ENCODE peak calls at places on chromosomes 6 and 20, in eight cellular contexts. E is activated T-helper 1 cell treated with anti-CD3 and anti-CD28 coated beads, Interleukin-2, amount 50 U/mL, for 16 hours; K is cardiac muscle cell; I is endothelial cell; D is NCI-H146; P is EH; F is neural crest cell; W is transverse colon. Z is an unnamed sample.

GRCh38 chr20:61608275-61609085 is 356.4 kb downstream of the CDH4 start:
- DNase-seq in E (no peak), K (peak; percentile 2), F (peak; percentile 50), D (no peak), P (peak; percentile 12), W (no peak), I (peak; percentile 71), Z (peak; percentile 42)

GRCh38 chr6:153662982-153663381 is 376.1 kb upstream of the OPRM1 start:
- DNase-seq in K (no peak), E (no peak), P (no peak), I (no peak), F (no peak), D (no peak), W (no peak), Z (no peak)

GRCh38 chr20:1816384-1817381 is 78.5 kb upstream of the SIRPA start:
- DNase-seq in D (no peak), K (peak; percentile 56), F (no peak), W (no peak), P (peak; percentile 96), E (no peak), I (no peak), Z (no peak)

GRCh38 chr6:107118976-107119375 is 3.7 kb upstream of the BEND3 start:
- DNase-seq in K (peak; percentile 23), D (peak; percentile 38), E (no peak), F (no peak), W (no peak), P (peak; percentile 43), I (no peak), Z (peak; percentile 83)

GRCh38 chr6:21874372-21874771 is 280.8 kb downstream of the SOX4 start:
- DNase-seq in D (no peak), E (no peak), I (no peak), K (no peak), W (no peak), P (no peak), F (no peak), Z (no peak)

GRCh38 chr20:55597526-55597925 is 407.8 kb downstream of the CBLN4 start:
- DNase-seq in P (no peak), D (no peak), W (no peak), I (no peak), E (no peak), F (no peak), K (no peak), Z (no peak)

GRCh38 chr6:166554316-166554715 is 32.2 kb downstream of the RAMACL start:
- DNase-seq in D (no peak), P (peak; percentile 68), E (no peak), W (no peak), F (no peak), I (no peak), K (no peak), Z (no peak)

GRCh38 chr6:72272958-72273357 is 348.9 kb upstream of the KCNQ5 start:
- DNase-seq in W (no peak), F (no peak), E (no peak), D (no peak), P (peak; percentile 80), I (no peak), K (peak; percentile 23), Z (no peak)

GRCh38 chr6:110285306-110286060 is 72.7 kb downstream of the METTL24 start:
- DNase-seq in K (no peak), I (no peak), P (no peak), F (no peak), W (peak; percentile 55), D (no peak), E (no peak), Z (no peak)

GRCh38 chr6:20367716-20368485 is 33.8 kb upstream of the E2F3 start:
- DNase-seq in D (no peak), F (no peak), E (no peak), W (no peak), P (no peak), I (no peak), K (no peak), Z (peak; percentile 68)

GRCh38 chr6:19137419-19138035 is 699.6 kb upstream of the ID4 start:
- DNase-seq in P (no peak), D (no peak), I (no peak), E (no peak), W (no peak), F (no peak), K (no peak), Z (no peak)

GRCh38 chr20:51347871-51348270 is 194.6 kb downstream of the NFATC2 start:
- DNase-seq in P (peak; percentile 53), I (no peak), F (no peak), D (no peak), E (no peak), W (no peak), K (no peak), Z (no peak)

GRCh38 chr6:136250686-136251008 is 536 bp upstream of the MTFR2 start:
- DNase-seq in P (peak; percentile 6), D (peak; percentile 46), K (no peak), I (no peak), F (no peak), W (no peak), E (no peak), Z (no peak)

GRCh38 chr6:130009148-130009547 is 9.2 kb upstream of the L3MBTL3 start:
- DNase-seq in I (no peak), E (no peak), P (no peak), D (no peak), F (no peak), W (no peak), K (no peak), Z (no peak)

GRCh38 chr6:10175330-10175729 is 239.5 kb downstream of the TFAP2A start:
- DNase-seq in W (no peak), F (no peak), P (no peak), I (no peak), E (no peak), D (no peak), K (no peak), Z (no peak)

GRCh38 chr6:151847064-151847463 is 39.6 kb downstream of the ESR1 start:
- DNase-seq in W (no peak), P (peak; percentile 60), K (peak; percentile 67), E (no peak), F (peak; percentile 10), I (peak; percentile 59), D (no peak), Z (peak; percentile 49)

GRCh38 chr20:62603021-62603906 is 39.0 kb upstream of the SLCO4A1 start:
- DNase-seq in I (no peak), K (peak; percentile 19), W (peak; percentile 44), P (peak; percentile 87), E (no peak), F (no peak), D (no peak), Z (peak; percentile 99)

GRCh38 chr6:107866606-107867301 is 42.6 kb upstream of the SCML4 start:
- DNase-seq in F (peak; percentile 21), W (no peak), E (no peak), D (peak; percentile 26), K (peak; percentile 55), P (peak; percentile 42), I (peak; percentile 17), Z (peak; percentile 50)

GRCh38 chr6:96716221-96716620 is 121.1 kb downstream of the GPR63 start:
- DNase-seq in P (no peak), I (no peak), W (no peak), D (no peak), F (no peak), E (no peak), K (no peak), Z (peak; percentile 25)

GRCh38 chr6:42921801-42922200 is 5.9 kb downstream of the PTCRA start:
- DNase-seq in D (no peak), P (no peak), W (no peak), K (no peak), F (no peak), I (no peak), E (no peak), Z (no peak)

GRCh38 chr20:48684501-48685041 is 143.2 kb downstream of the PREX1 start:
- DNase-seq in W (peak; percentile 39), I (no peak), F (no peak), E (no peak), P (peak; percentile 57), K (no peak), D (no peak), Z (peak; percentile 30)

GRCh38 chr6:28159029-28159607 is 17.4 kb downstream of the ZKSCAN8 start:
- DNase-seq in K (no peak), W (no peak), I (no peak), P (no peak), E (no peak), D (no peak), F (no peak), Z (no peak)

GRCh38 chr6:30885999-30886896 is 1.9 kb downstream of the DDR1 start:
- DNase-seq in E (no peak), P (peak; percentile 93), K (peak; percentile 82), D (peak; percentile 73), F (peak; percentile 56), W (peak; percentile 70), I (no peak), Z (peak; percentile 49)

GRCh38 chr6:39934060-39934757 is at the start of gene MOCS1:
- DNase-seq in P (peak; percentile 77), F (peak; percentile 58), I (peak; percentile 74), D (peak; percentile 58), K (peak; percentile 85), E (no peak), W (peak; percentile 86), Z (no peak)

GRCh38 chr6:42140756-42141602 is 1.4 kb downstream of the C6orf132 start:
- DNase-seq in E (no peak), K (peak; percentile 40), P (no peak), D (no peak), F (no peak), W (no peak), I (no peak), Z (no peak)

GRCh38 chr20:46749164-46749563 is 39.7 kb downstream of the SLC2A10 start:
- DNase-seq in F (no peak), E (no peak), W (no peak), D (no peak), I (no peak), P (no peak), K (no peak), Z (no peak)

GRCh38 chr20:20452254-20452676 is 84.4 kb downstream of the INSM1 start:
- DNase-seq in K (peak; percentile 59), I (peak; percentile 78), E (peak; percentile 29), W (peak; percentile 54), F (peak; percentile 69), D (peak; percentile 96), P (peak; percentile 63), Z (peak; percentile 43)

GRCh38 chr6:169839029-169839481 is 87.6 kb downstream of the ERMARD start:
- DNase-seq in D (no peak), I (peak; percentile 1), E (no peak), W (no peak), P (no peak), F (no peak), K (no peak), Z (no peak)

GRCh38 chr6:31354248-31354647 is 2.7 kb downstream of the HLA-B start:
- DNase-seq in D (no peak), P (no peak), W (no peak), F (no peak), E (no peak), K (no peak), I (no peak), Z (no peak)

GRCh38 chr6:108799356-108799720 is 48.9 kb upstream of the ARMC2 start:
- DNase-seq in D (no peak), W (no peak), E (no peak), K (no peak), F (no peak), P (no peak), I (no peak), Z (no peak)

GRCh38 chr6:12890171-12890790 is 173.7 kb downstream of the PHACTR1 start:
- DNase-seq in E (no peak), K (no peak), P (no peak), D (peak; percentile 4), F (no peak), W (no peak), I (peak; percentile 6), Z (peak; percentile 35)

GRCh38 chr6:66189915-66190314 is 482.9 kb upstream of the EYS start:
- DNase-seq in K (no peak), I (no peak), E (no peak), P (no peak), F (no peak), W (no peak), D (no peak), Z (no peak)

GRCh38 chr20:36836591-36837329 is 39.2 kb upstream of the TLDC2 start:
- DNase-seq in W (peak; percentile 83), D (peak; percentile 77), I (peak; percentile 77), F (peak; percentile 66), K (peak; percentile 65), E (no peak), P (peak; percentile 67), Z (peak; percentile 93)

GRCh38 chr6:13063300-13063918 is 264.9 kb downstream of the TBC1D7 start:
- DNase-seq in E (no peak), I (no peak), K (no peak), P (peak; percentile 12), W (no peak), F (no peak), D (no peak), Z (no peak)